ENCODE peak calls at places on chromosomes 7 and 10, in six cellular contexts. A is stimulated activated CD4-positive, alpha-beta T cell treated with anti-CD3 and anti-CD28 coated beads, Interleukin-2, amount 100 ng/mL, for 48 hours; W is prostate gland; U is stimulated activated CD8-positive, alpha-beta memory T cell treated with anti-CD3 and anti-CD28 coated beads, Interleukin-12 subunit alpha, Interleukin-12 subunit beta, amount 100 ng/mL, for 1 hour; C is activated T-cell treated with anti-CD3 and anti-CD28 coated beads for 1 hour; E is HTR-8/SVneo. R is an unnamed sample.

GRCh38 chr7:109926738-109927137 is 1164.2 kb upstream of the LRRN3 start:
- DNase-seq in A (no peak), W (no peak), U (no peak), C (no peak), E (no peak), R (no peak)

GRCh38 chr7:105289704-105290103 is 99.0 kb downstream of the SRPK2 start:
- DNase-seq in A (no peak), W (no peak), U (no peak), C (no peak), E (no peak), R (no peak)

GRCh38 chr10:79171504-79171903 is 102.7 kb downstream of the ZMIZ1 start:
- DNase-seq in A (no peak), W (no peak), U (no peak), C (no peak), E (no peak), R (no peak)

GRCh38 chr10:26290236-26290635 is 73.7 kb downstream of the GAD2 start:
- DNase-seq in A (no peak), W (no peak), U (no peak), C (no peak), E (no peak), R (no peak)

GRCh38 chr10:3592424-3592823 is 192.6 kb downstream of the KLF6 start:
- DNase-seq in A (no peak), W (no peak), U (no peak), C (no peak), E (no peak), R (no peak)

GRCh38 chr7:142689439-142690168 is 59.7 kb upstream of the PRSS1 start:
- DNase-seq in A (no peak), W (no peak), U (no peak), C (no peak), E (no peak), R (no peak)

GRCh38 chr10:110625951-110626855 is 17.9 kb upstream of the RBM20 start:
- DNase-seq in A (no peak), W (no peak), U (no peak), C (no peak), E (no peak), R (no peak)

GRCh38 chr10:97032624-97033023 is 153.1 kb downstream of the SLIT1 start:
- DNase-seq in A (no peak), W (no peak), U (no peak), C (no peak), E (no peak), R (no peak)

GRCh38 chr7:26515462-26515861 is 223.8 kb downstream of the SNX10 start:
- DNase-seq in A (no peak), W (peak; percentile 43), U (no peak), C (no peak), E (no peak), R (no peak)

GRCh38 chr7:42502022-42502421 is 265.0 kb upstream of the GLI3 start:
- DNase-seq in A (no peak), W (no peak), U (no peak), C (no peak), E (no peak), R (no peak)

GRCh38 chr7:80098795-80099194 is 35.8 kb upstream of the GNAI1 start:
- DNase-seq in A (no peak), W (no peak), U (no peak), C (no peak), E (no peak), R (no peak)

GRCh38 chr7:139341776-139342244 is 673 bp downstream of the FMC1 start:
- DNase-seq in A (no peak), W (no peak), U (no peak), C (no peak), E (peak; percentile 84), R (no peak)

GRCh38 chr10:15453462-15453861 is 82.4 kb upstream of the FAM171A1 start:
- DNase-seq in A (no peak), W (no peak), U (no peak), C (no peak), E (no peak), R (no peak)

GRCh38 chr7:7820939-7821338 is 102.5 kb upstream of the RPA3 start:
- DNase-seq in A (no peak), W (no peak), U (no peak), C (no peak), E (no peak), R (no peak)

GRCh38 chr7:83190659-83191389 is 28.1 kb upstream of the PCLO start:
- DNase-seq in A (no peak), W (no peak), U (no peak), C (no peak), E (no peak), R (no peak)

GRCh38 chr7:110157631-110158362 is 933.1 kb upstream of the LRRN3 start:
- DNase-seq in A (no peak), W (no peak), U (no peak), C (no peak), E (no peak), R (no peak)

GRCh38 chr10:110413049-110413783 is 84.5 kb upstream of the DUSP5 start:
- DNase-seq in A (no peak), W (no peak), U (no peak), C (no peak), E (no peak), R (no peak)

GRCh38 chr7:37109016-37109415 is 339.6 kb downstream of the ELMO1 start:
- DNase-seq in A (no peak), W (no peak), U (no peak), C (no peak), E (no peak), R (no peak)

GRCh38 chr10:55485827-55486226 is 684.8 kb upstream of the PCDH15 start:
- DNase-seq in A (no peak), W (no peak), U (no peak), C (no peak), E (no peak), R (no peak)

GRCh38 chr7:155893664-155894063 is 81.4 kb upstream of the SHH start:
- DNase-seq in A (no peak), W (no peak), U (no peak), C (no peak), E (no peak), R (no peak)

GRCh38 chr10:71600856-71601255 is 118.7 kb downstream of the C10orf105 start:
- DNase-seq in A (no peak), W (no peak), U (no peak), C (no peak), E (no peak), R (no peak)

GRCh38 chr7:46139079-46139478 is 218.0 kb upstream of the IGFBP3 start:
- DNase-seq in A (no peak), W (no peak), U (no peak), C (no peak), E (peak; percentile 80), R (no peak)

R was measured in left ventricle myocardium superior.